ENCODE peak calls at places on chromosomes 11 and 22, in nine cellular contexts. O, K, S, J, E, B, X, G and Y are unnamed samples.
A peak's percentile ranks its signal among the peaks of the same experiment; 100 is the strongest.

GRCh38 chr22:24134090-24134846 is 47.0 kb upstream of the SUSD2 start:
- DNase-seq in O (no peak), K (no peak), S (peak; percentile 90), J (no peak), E (no peak), B (no peak), X (peak; percentile 67), G (no peak), Y (no peak)

GRCh38 chr22:39802682-39803081 is 90.9 kb downstream of the ENTHD1 start:
- DNase-seq in O (no peak), K (no peak), S (no peak), J (no peak), E (no peak), B (no peak), X (no peak), G (no peak), Y (no peak)

GRCh38 chr11:130477646-130478203 is 29.3 kb downstream of the ADAMTS15 start:
- DNase-seq in O (peak; percentile 18), K (no peak), S (no peak), J (peak; percentile 26), E (no peak), B (no peak), X (no peak), G (no peak), Y (no peak)

GRCh38 chr11:11220786-11221185 is 132.3 kb downstream of the CSNK2A3 start:
- DNase-seq in O (no peak), K (no peak), S (no peak), J (no peak), E (no peak), B (no peak), X (no peak), G (no peak), Y (no peak)

GRCh38 chr11:62974848-62975522 is 9.8 kb downstream of the SLC22A6 start:
- DNase-seq in O (no peak), K (peak; percentile 85), S (no peak), J (no peak), E (peak; percentile 38), B (peak; percentile 15), X (peak; percentile 72), G (no peak), Y (no peak)

GRCh38 chr22:43183496-43184263 is 3.3 kb downstream of the TTLL12 start:
- DNase-seq in O (peak; percentile 64), K (no peak), S (no peak), J (no peak), E (no peak), B (peak; percentile 72), X (no peak), G (no peak), Y (no peak)

GRCh38 chr22:31230871-31231621 is 18.9 kb downstream of the LIMK2 start:
- DNase-seq in O (peak; percentile 74), K (no peak), S (no peak), J (peak; percentile 52), E (peak; percentile 40), B (peak; percentile 92), X (peak; percentile 82), G (no peak), Y (peak; percentile 38)

GRCh38 chr11:107576497-107577086 is 11.1 kb upstream of the ALKBH8 start:
- DNase-seq in O (peak; percentile 47), K (peak; percentile 61), S (no peak), J (peak; percentile 50), E (no peak), B (peak; percentile 55), X (peak; percentile 62), G (no peak), Y (no peak)

GRCh38 chr22:38310518-38311330 is 6.5 kb downstream of the CSNK1E start:
- DNase-seq in O (no peak), K (no peak), S (peak; percentile 70), J (no peak), E (no peak), B (no peak), X (no peak), G (no peak), Y (no peak)

GRCh38 chr22:19184276-19184997 is 5.9 kb upstream of the SLC25A1 start:
- DNase-seq in O (no peak), K (no peak), S (no peak), J (no peak), E (no peak), B (no peak), X (no peak), G (no peak), Y (no peak)

GRCh38 chr11:70415642-70416395 is 17.5 kb downstream of the CTTN start:
- DNase-seq in O (peak; percentile 22), K (no peak), S (no peak), J (no peak), E (no peak), B (no peak), X (no peak), G (no peak), Y (no peak)

GRCh38 chr11:73174495-73174791 is 32.3 kb upstream of the FCHSD2 start:
- DNase-seq in O (no peak), K (peak; percentile 15), S (no peak), J (no peak), E (no peak), B (no peak), X (no peak), G (no peak), Y (no peak)

GRCh38 chr22:37896181-37896592 is 9.9 kb upstream of the MICALL1 start:
- DNase-seq in O (peak; percentile 33), K (no peak), S (peak; percentile 81), J (no peak), E (no peak), B (peak; percentile 48), X (peak; percentile 31), G (no peak), Y (no peak)

GRCh38 chr11:58801302-58801701 is 43.2 kb downstream of the GLYATL2 start:
- DNase-seq in O (no peak), K (no peak), S (no peak), J (no peak), E (no peak), B (no peak), X (no peak), G (no peak), Y (no peak)
- H3K9me3 ChIP-seq in O (no peaks in the 10 kb centered on the region), K (no peaks in the 10 kb centered on the region), S (no peaks in the 10 kb centered on the region), J (peaks cover 3% of the 10 kb centered on the region), E (no peaks in the 10 kb centered on the region), B (no peaks in the 10 kb centered on the region), X (no peaks in the 10 kb centered on the region), G (no peaks in the 10 kb centered on the region), Y (no peaks in the 10 kb centered on the region)

DNA sequence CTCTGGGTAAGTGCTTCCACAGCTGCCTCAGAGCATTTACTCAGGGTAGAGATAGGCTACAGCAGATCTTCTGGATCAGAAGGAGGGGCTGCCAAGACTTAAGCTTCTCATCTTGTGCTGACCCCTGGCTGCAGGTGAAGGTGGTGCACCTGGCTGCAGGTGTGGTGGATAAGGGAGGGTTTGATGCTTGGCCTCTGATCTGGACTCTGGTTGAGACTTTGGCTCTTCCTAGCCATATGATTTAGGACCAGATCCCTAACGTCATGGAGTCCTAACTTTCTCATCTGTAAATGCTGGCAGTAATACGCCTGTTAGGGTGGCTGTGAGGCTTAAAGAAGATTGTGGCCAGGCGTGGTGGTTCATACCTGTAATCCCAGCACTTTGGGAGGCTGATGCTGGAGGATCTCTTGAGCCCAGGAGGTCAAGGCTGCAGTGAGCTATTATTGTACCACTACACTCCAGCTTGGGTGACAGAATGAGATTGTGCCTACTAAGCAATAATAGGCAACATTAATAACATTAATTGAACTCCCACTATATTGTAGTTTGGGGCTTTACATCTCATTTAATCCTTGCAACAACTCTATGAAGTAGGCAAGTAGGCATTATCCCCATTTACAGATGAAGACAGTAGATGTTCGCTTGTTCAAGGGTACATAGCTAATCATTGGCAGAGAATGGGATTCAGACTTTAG is 10.7 kb downstream of the DTX4 start:
- DNase-seq in O (no peak), K (no peak), S (no peak), J (no peak), E (peak; percentile 23), B (no peak), X (peak; percentile 53), G (no peak), Y (no peak)
- TF ChIP-seq CTCF in O (no peak), K (peak; percentile 35), S (peak; percentile 46), J (peak; percentile 6), E (no peak), B (no peak), X (peak; percentile 9), G (no peak), Y (peak; percentile 11)

GRCh38 chr11:65297026-65297667 is 17.5 kb upstream of the CDC42EP2 start:
- DNase-seq in O (no peak), K (no peak), S (peak; percentile 72), J (no peak), E (no peak), B (no peak), X (no peak), G (no peak), Y (no peak)

GRCh38 chr11:65295571-65296338 is 18.9 kb upstream of the CDC42EP2 start:
- DNase-seq in O (no peak), K (no peak), S (peak; percentile 42), J (no peak), E (no peak), B (no peak), X (no peak), G (no peak), Y (no peak)

GRCh38 chr11:65298131-65298535 is 16.5 kb upstream of the CDC42EP2 start:
- DNase-seq in O (peak; percentile 78), K (no peak), S (peak; percentile 86), J (peak; percentile 54), E (no peak), B (no peak), X (peak; percentile 45), G (no peak), Y (peak; percentile 94)

GRCh38 chr11:65300621-65301290 is 13.9 kb upstream of the CDC42EP2 start:
- DNase-seq in O (no peak), K (no peak), S (peak; percentile 30), J (no peak), E (no peak), B (no peak), X (no peak), G (no peak), Y (no peak)

GRCh38 chr11:65298655-65299179 is 15.9 kb upstream of the CDC42EP2 start:
- DNase-seq in O (peak; percentile 81), K (no peak), S (peak; percentile 65), J (no peak), E (no peak), B (no peak), X (no peak), G (no peak), Y (no peak)
- H3K4me3 ChIP-seq in O (no peak overlapping the region), K (no peak overlapping the region), S (no peak overlapping the region), J (no peak overlapping the region), E (no peak overlapping the region), B (no peak overlapping the region), X (no peak overlapping the region), G (no peak overlapping the region), Y (no peak overlapping the region)

GRCh38 chr22:49746065-49746464 is 81.6 kb downstream of the BRD1 start:
- DNase-seq in O (no peak), K (no peak), S (no peak), J (no peak), E (no peak), B (no peak), X (no peak), G (no peak), Y (no peak)
- H3K9me3 ChIP-seq in O (peaks cover 5% of the 10 kb centered on the region), K (no peaks in the 10 kb centered on the region), S (peaks cover 43% of the 10 kb centered on the region), J (no peaks in the 10 kb centered on the region), E (peaks cover 16% of the 10 kb centered on the region), B (no peaks in the 10 kb centered on the region), X (no peaks in the 10 kb centered on the region), G (peaks cover 33% of the 10 kb centered on the region), Y (peaks cover 5% of the 10 kb centered on the region)

DNA sequence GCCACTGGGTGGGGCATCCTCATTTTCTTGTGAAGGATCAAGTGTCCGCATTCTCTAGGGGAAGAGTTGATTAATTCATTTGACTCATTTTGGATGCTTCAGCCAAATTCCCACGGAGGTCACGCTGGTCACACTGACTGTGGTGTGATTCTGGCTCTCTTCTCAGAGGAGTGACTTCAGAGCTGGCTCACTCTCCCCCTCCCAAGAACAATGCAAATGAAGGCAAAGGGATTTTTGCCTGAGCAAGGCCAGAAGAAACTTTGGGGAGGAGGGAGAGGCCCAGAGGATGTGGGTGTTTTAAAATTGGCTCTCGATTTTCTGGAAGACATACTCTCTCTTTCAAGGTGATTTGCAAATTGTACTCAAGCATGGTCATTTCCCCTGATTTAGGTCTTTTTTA is 51.1 kb upstream of the LMO2 start:
- DNase-seq in O (peak; percentile 58), K (no peak), S (no peak), J (no peak), E (no peak), B (peak; percentile 85), X (no peak), G (peak; percentile 41), Y (no peak)
- TF ChIP-seq CTCF in O (no peak), K (no peak), S (no peak), J (no peak), E (no peak), B (no peak), X (no peak), G (no peak), Y (no peak)